ENCODE peak calls at places on chromosomes 12 and 14, in eight cellular contexts. One of them, this sample, is unnamed. For H3K4me1, the result is how much of the 10 kb centered on the place peaks cover.

GRCh38 chr12:75526655-75527511 is 15.5 kb upstream of the KRR1 start:
- DNase-seq in heart left ventricle: no peak
- DNase-seq in A549: peak
- DNase-seq in ovary: no peak
- DNase-seq in breast epithelium: no peak
- DNase-seq in transverse colon: no peak
- DNase-seq in Peyer's patch: peak
- DNase-seq in adrenal gland: no peak
- DNase-seq in this sample: no peak

GRCh38 chr14:70692210-70692609 is 50.5 kb downstream of the TTC9 start:
- DNase-seq in heart left ventricle: no peak
- DNase-seq in A549: no peak
- DNase-seq in ovary: no peak
- DNase-seq in breast epithelium: peak
- DNase-seq in transverse colon: peak
- DNase-seq in Peyer's patch: peak
- DNase-seq in adrenal gland: peak
- DNase-seq in this sample: no peak

GRCh38 chr14:79483472-79483871 is 727.8 kb downstream of the DIO2 start:
- DNase-seq in heart left ventricle: no peak
- DNase-seq in A549: no peak
- DNase-seq in ovary: no peak
- DNase-seq in breast epithelium: no peak
- DNase-seq in transverse colon: no peak
- DNase-seq in Peyer's patch: no peak
- DNase-seq in adrenal gland: no peak
- DNase-seq in this sample: no peak

GRCh38 chr12:76226397-76226796 is 121.8 kb downstream of the BBS10 start:
- DNase-seq in heart left ventricle: no peak
- DNase-seq in A549: no peak
- DNase-seq in ovary: no peak
- DNase-seq in breast epithelium: no peak
- DNase-seq in transverse colon: no peak
- DNase-seq in Peyer's patch: no peak
- DNase-seq in adrenal gland: no peak
- DNase-seq in this sample: no peak

GRCh38 chr12:24562761-24563392 is 386.0 kb downstream of the BCAT1 start:
- DNase-seq in heart left ventricle: peak
- DNase-seq in A549: peak
- DNase-seq in ovary: peak
- DNase-seq in breast epithelium: no peak
- DNase-seq in transverse colon: peak
- DNase-seq in Peyer's patch: no peak
- DNase-seq in adrenal gland: no peak
- DNase-seq in this sample: peak

GRCh38 chr14:24243336-24243836 is 963 bp upstream of the TINF2 start:
- DNase-seq in heart left ventricle: no peak
- DNase-seq in A549: no peak
- DNase-seq in ovary: no peak
- DNase-seq in breast epithelium: no peak
- DNase-seq in transverse colon: no peak
- DNase-seq in Peyer's patch: peak
- DNase-seq in adrenal gland: no peak
- DNase-seq in this sample: peak

GRCh38 chr14:97978336-97978735 is 1181.2 kb downstream of the VRK1 start:
- DNase-seq in heart left ventricle: peak
- DNase-seq in A549: peak
- DNase-seq in ovary: peak
- DNase-seq in breast epithelium: peak
- DNase-seq in transverse colon: peak
- DNase-seq in Peyer's patch: peak
- DNase-seq in adrenal gland: peak
- DNase-seq in this sample: peak

GRCh38 chr12:10027311-10028099 is 3.0 kb upstream of the CLEC9A start:
- DNase-seq in heart left ventricle: no peak
- DNase-seq in A549: no peak
- DNase-seq in ovary: no peak
- DNase-seq in breast epithelium: no peak
- DNase-seq in transverse colon: no peak
- DNase-seq in Peyer's patch: no peak
- DNase-seq in adrenal gland: no peak
- DNase-seq in this sample: no peak

GRCh38 chr12:112524676-112525425 is 106.1 kb downstream of the PTPN11 start:
- DNase-seq in heart left ventricle: no peak
- DNase-seq in A549: peak
- DNase-seq in ovary: no peak
- DNase-seq in breast epithelium: no peak
- DNase-seq in transverse colon: no peak
- DNase-seq in Peyer's patch: no peak
- DNase-seq in adrenal gland: no peak
- DNase-seq in this sample: peak

GRCh38 chr12:132262256-132263060 is 66.9 kb downstream of the GALNT9 start:
- DNase-seq in heart left ventricle: no peak
- DNase-seq in A549: no peak
- DNase-seq in ovary: no peak
- DNase-seq in breast epithelium: no peak
- DNase-seq in transverse colon: no peak
- DNase-seq in Peyer's patch: no peak
- DNase-seq in adrenal gland: no peak
- DNase-seq in this sample: no peak

GRCh38 chr12:27361372-27361771 is 28.7 kb downstream of the BMAL2 start:
- DNase-seq in heart left ventricle: no peak
- DNase-seq in A549: no peak
- DNase-seq in ovary: no peak
- DNase-seq in breast epithelium: no peak
- DNase-seq in transverse colon: no peak
- DNase-seq in Peyer's patch: no peak
- DNase-seq in adrenal gland: no peak
- DNase-seq in this sample: no peak

GRCh38 chr14:52929192-52929807 is 21.6 kb downstream of the FERMT2 start:
- DNase-seq in heart left ventricle: no peak
- DNase-seq in A549: no peak
- DNase-seq in ovary: no peak
- DNase-seq in breast epithelium: no peak
- DNase-seq in transverse colon: no peak
- DNase-seq in Peyer's patch: no peak
- DNase-seq in adrenal gland: no peak
- DNase-seq in this sample: no peak

GRCh38 chr14:101122855-101123129 is 219.3 kb upstream of the RTL1 start:
- DNase-seq in heart left ventricle: no peak
- DNase-seq in A549: no peak
- DNase-seq in ovary: no peak
- DNase-seq in breast epithelium: peak
- DNase-seq in transverse colon: no peak
- DNase-seq in Peyer's patch: peak
- DNase-seq in adrenal gland: peak
- DNase-seq in this sample: no peak

GRCh38 chr14:91439345-91439744 is 21.7 kb upstream of the CCDC88C start:
- DNase-seq in heart left ventricle: no peak
- DNase-seq in A549: no peak
- DNase-seq in ovary: no peak
- DNase-seq in breast epithelium: no peak
- DNase-seq in transverse colon: no peak
- DNase-seq in Peyer's patch: no peak
- DNase-seq in adrenal gland: no peak
- DNase-seq in this sample: no peak

GRCh38 chr12:114701104-114701414 is 17.1 kb upstream of the TBX3 start:
- DNase-seq in heart left ventricle: no peak
- DNase-seq in A549: no peak
- DNase-seq in ovary: no peak
- DNase-seq in breast epithelium: no peak
- DNase-seq in transverse colon: no peak
- DNase-seq in Peyer's patch: no peak
- DNase-seq in adrenal gland: no peak
- DNase-seq in this sample: no peak

GRCh38 chr12:44317651-44318126 is 481.8 kb downstream of the TMEM117 start:
- DNase-seq in heart left ventricle: no peak
- DNase-seq in A549: no peak
- DNase-seq in ovary: no peak
- DNase-seq in breast epithelium: no peak
- DNase-seq in transverse colon: no peak
- DNase-seq in Peyer's patch: no peak
- DNase-seq in adrenal gland: no peak
- DNase-seq in this sample: no peak

GRCh38 chr14:26394114-26394855 is 203.5 kb downstream of the NOVA1 start:
- DNase-seq in heart left ventricle: no peak
- DNase-seq in A549: peak
- DNase-seq in ovary: no peak
- DNase-seq in breast epithelium: no peak
- DNase-seq in transverse colon: peak
- DNase-seq in Peyer's patch: no peak
- DNase-seq in adrenal gland: no peak
- DNase-seq in this sample: no peak

GRCh38 chr14:57732886-57733285 is 133.0 kb downstream of the SLC35F4 start:
- DNase-seq in heart left ventricle: no peak
- DNase-seq in A549: no peak
- DNase-seq in ovary: no peak
- DNase-seq in breast epithelium: no peak
- DNase-seq in transverse colon: no peak
- DNase-seq in Peyer's patch: no peak
- DNase-seq in adrenal gland: no peak
- DNase-seq in this sample: no peak

GRCh38 chr14:58733451-58734208 is 95.9 kb downstream of the DACT1 start:
- DNase-seq in heart left ventricle: no peak
- DNase-seq in A549: no peak
- DNase-seq in ovary: no peak
- DNase-seq in breast epithelium: no peak
- DNase-seq in transverse colon: no peak
- DNase-seq in Peyer's patch: no peak
- DNase-seq in adrenal gland: no peak
- DNase-seq in this sample: no peak

GRCh38 chr14:93317836-93318807 is 14.7 kb downstream of the BTBD7 start:
- DNase-seq in heart left ventricle: no peak
- DNase-seq in A549: peak
- DNase-seq in ovary: no peak
- DNase-seq in breast epithelium: no peak
- DNase-seq in transverse colon: peak
- DNase-seq in Peyer's patch: peak
- DNase-seq in adrenal gland: no peak
- DNase-seq in this sample: no peak

GRCh38 chr14:21133896-21134295 is 22.0 kb downstream of the OR5AU1 start:
- DNase-seq in heart left ventricle: no peak
- DNase-seq in A549: no peak
- DNase-seq in ovary: no peak
- DNase-seq in breast epithelium: no peak
- DNase-seq in transverse colon: no peak
- DNase-seq in Peyer's patch: no peak
- DNase-seq in adrenal gland: no peak
- DNase-seq in this sample: no peak

GRCh38 chr12:97716356-97716755 is 253.8 kb downstream of the RMST start:
- DNase-seq in heart left ventricle: no peak
- DNase-seq in A549: peak
- DNase-seq in ovary: no peak
- DNase-seq in breast epithelium: no peak
- DNase-seq in transverse colon: no peak
- DNase-seq in Peyer's patch: no peak
- DNase-seq in adrenal gland: no peak
- DNase-seq in this sample: no peak

GRCh38 chr14:72726444-72726843 is 167.5 kb downstream of the DPF3 start:
- DNase-seq in heart left ventricle: no peak
- DNase-seq in A549: no peak
- DNase-seq in ovary: peak
- DNase-seq in breast epithelium: no peak
- DNase-seq in transverse colon: no peak
- DNase-seq in Peyer's patch: no peak
- DNase-seq in adrenal gland: no peak
- DNase-seq in this sample: peak

GRCh38 chr12:124543052-124543590 is 24.3 kb downstream of the NCOR2 start:
- DNase-seq in heart left ventricle: no peak
- DNase-seq in A549: peak
- DNase-seq in ovary: no peak
- DNase-seq in breast epithelium: no peak
- DNase-seq in transverse colon: no peak
- DNase-seq in Peyer's patch: no peak
- DNase-seq in adrenal gland: no peak
- DNase-seq in this sample: peak

GRCh38 chr12:110577717-110578521 is 5.2 kb downstream of the PPTC7 start:
- DNase-seq in heart left ventricle: no peak
- DNase-seq in A549: peak
- DNase-seq in ovary: no peak
- DNase-seq in breast epithelium: no peak
- DNase-seq in transverse colon: peak
- DNase-seq in Peyer's patch: no peak
- DNase-seq in adrenal gland: peak
- DNase-seq in this sample: no peak

GRCh38 chr12:123305160-123305559 is 33.5 kb upstream of the CDK2AP1 start:
- DNase-seq in heart left ventricle: no peak
- DNase-seq in A549: no peak
- DNase-seq in ovary: no peak
- DNase-seq in breast epithelium: no peak
- DNase-seq in transverse colon: no peak
- DNase-seq in Peyer's patch: no peak
- DNase-seq in adrenal gland: no peak
- DNase-seq in this sample: no peak
- TF ChIP-seq CTCF in heart left ventricle: no peak
- TF ChIP-seq CTCF in A549: no peak
- TF ChIP-seq CTCF in ovary: no peak
- TF ChIP-seq CTCF in breast epithelium: no peak
- TF ChIP-seq CTCF in transverse colon: no peak
- TF ChIP-seq CTCF in Peyer's patch: no peak
- TF ChIP-seq CTCF in adrenal gland: no peak
- TF ChIP-seq CTCF in this sample: no peak

GRCh38 chr12:80937391-80938238 is at the start of gene LIN7A:
- DNase-seq in heart left ventricle: peak
- DNase-seq in A549: peak
- DNase-seq in ovary: peak
- DNase-seq in breast epithelium: no peak
- DNase-seq in transverse colon: peak
- DNase-seq in Peyer's patch: peak
- DNase-seq in adrenal gland: peak
- DNase-seq in this sample: peak
- TF ChIP-seq POLR2A in heart left ventricle: peak
- TF ChIP-seq POLR2A in A549: no peak
- TF ChIP-seq POLR2A in ovary: no peak
- TF ChIP-seq POLR2A in breast epithelium: no peak
- TF ChIP-seq POLR2A in transverse colon: no peak
- TF ChIP-seq POLR2A in Peyer's patch: no peak
- TF ChIP-seq POLR2A in adrenal gland: no peak
- TF ChIP-seq POLR2A in this sample: no peak

GRCh38 chr12:116196752-116197718 is 80.5 kb downstream of the MED13L start:
- DNase-seq in heart left ventricle: no peak
- DNase-seq in A549: no peak
- DNase-seq in ovary: no peak
- DNase-seq in breast epithelium: no peak
- DNase-seq in transverse colon: no peak
- DNase-seq in Peyer's patch: no peak
- DNase-seq in adrenal gland: no peak
- DNase-seq in this sample: no peak
- H3K4me1 ChIP-seq in heart left ventricle: half or more
- H3K4me1 ChIP-seq in A549: half or more
- H3K4me1 ChIP-seq in ovary: under half
- H3K4me1 ChIP-seq in breast epithelium: under half
- H3K4me1 ChIP-seq in transverse colon: half or more
- H3K4me1 ChIP-seq in Peyer's patch: under half
- H3K4me1 ChIP-seq in adrenal gland: under half
- H3K4me1 ChIP-seq in this sample: half or more

DNA sequence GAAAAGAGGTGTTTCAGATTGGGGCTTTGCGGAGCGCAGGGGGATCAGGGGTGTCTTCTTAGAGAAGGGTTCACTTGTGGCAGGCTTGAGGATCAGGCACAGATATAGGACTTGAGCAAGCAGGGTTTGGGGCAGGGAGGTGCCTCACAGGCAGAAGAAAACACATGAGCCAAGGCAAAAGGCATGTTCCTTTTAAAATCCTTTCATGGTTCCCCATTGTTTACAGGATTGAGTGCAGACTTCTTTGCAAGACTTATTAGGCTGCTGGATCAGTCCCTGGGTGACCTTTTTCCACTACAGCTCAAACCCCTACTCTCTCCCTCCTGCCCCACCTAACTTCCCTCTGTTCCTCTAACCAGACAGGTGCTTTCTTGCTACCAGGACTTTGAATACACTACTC is 19.7 kb downstream of the HSPB8 start:
- DNase-seq in heart left ventricle: no peak
- DNase-seq in A549: no peak
- DNase-seq in ovary: no peak
- DNase-seq in breast epithelium: no peak
- DNase-seq in transverse colon: no peak
- DNase-seq in Peyer's patch: no peak
- DNase-seq in adrenal gland: no peak
- DNase-seq in this sample: no peak
- TF ChIP-seq CTCF in heart left ventricle: no peak
- TF ChIP-seq CTCF in A549: no peak
- TF ChIP-seq CTCF in ovary: no peak
- TF ChIP-seq CTCF in breast epithelium: no peak
- TF ChIP-seq CTCF in transverse colon: no peak
- TF ChIP-seq CTCF in Peyer's patch: no peak
- TF ChIP-seq CTCF in adrenal gland: no peak
- TF ChIP-seq CTCF in this sample: no peak

This sample was measured in spleen.